ENCODE peak calls at places on chromosome 1, in five cellular contexts. J is HS-27A; B is heart right ventricle; T is stimulated activated CD4-positive, alpha-beta T cell treated with anti-CD3 and anti-CD28 coated beads, Interleukin-4, amount 100 ng/mL, for 24 hours; F is stimulated activated CD8-positive, alpha-beta memory T cell treated with anti-CD3 and anti-CD28 coated beads, Interleukin-7, amount 100 ng/mL, for 1 hour. M is an unnamed sample.

GRCh38 chr1:208910161-208910560 is 666.0 kb upstream of the PLXNA2 start:
- DNase-seq in J (no peak), B (no peak), T (no peak), F (no peak), M (no peak)

GRCh38 chr1:19597463-19598309 is 46.4 kb upstream of the NBL1 start:
- DNase-seq in J (peak), B (no peak), T (no peak), F (peak), M (peak)

GRCh38 chr1:30735124-30735523 is 11.7 kb upstream of the MATN1 start:
- DNase-seq in J (no peak), B (no peak), T (no peak), F (no peak), M (no peak)

GRCh38 chr1:156259805-156260204 is 11.9 kb upstream of the PAQR6 start:
- DNase-seq in J (no peak), B (no peak), T (no peak), F (no peak), M (no peak)

GRCh38 chr1:161261859-161262225 is 3.3 kb downstream of the PCP4L1 start:
- DNase-seq in J (no peak), B (no peak), T (no peak), F (no peak), M (no peak)

GRCh38 chr1:75707191-75707590 is 17.3 kb upstream of the ACADM start:
- DNase-seq in J (no peak), B (no peak), T (no peak), F (no peak), M (no peak)

GRCh38 chr1:109634292-109634691 is 14.7 kb downstream of the AMPD2 start:
- DNase-seq in J (no peak), B (no peak), T (no peak), F (no peak), M (no peak)

GRCh38 chr1:162230096-162230495 is 146.6 kb downstream of the SPATA46 start:
- DNase-seq in J (no peak), B (no peak), T (no peak), F (no peak), M (no peak)

GRCh38 chr1:101376121-101377095 is 139.6 kb downstream of the S1PR1 start:
- DNase-seq in J (no peak), B (no peak), T (no peak), F (no peak), M (no peak)

GRCh38 chr1:184324972-184325371 is 61.9 kb upstream of the C1orf21 start:
- DNase-seq in J (no peak), B (no peak), T (no peak), F (no peak), M (no peak)

GRCh38 chr1:178542554-178543290 is 29.8 kb downstream of the TEX35 start:
- DNase-seq in J (peak), B (peak), T (peak), F (peak), M (peak)

GRCh38 chr1:33004628-33005027 is 32.1 kb downstream of the AK2 start:
- DNase-seq in J (no peak), B (no peak), T (no peak), F (no peak), M (no peak)